ENCODE peak calls at places on chromosome 10, in four cellular contexts. X is MG63, R is IMR-90, P is SK-N-SH. A is an unnamed sample. For H3K27me3 and H3K36me3, the result is how much of the 10 kb centered on the place peaks cover.

GRCh38 chr10:71713135-71714040 is 6.2 kb downstream of the C10orf105 start:
- DNase-seq in R (peak), P (no peak), X (peak), A (peak)

GRCh38 chr10:5858811-5859210 is 30.9 kb downstream of the ANKRD16 start:
- DNase-seq in P (no peak), R (no peak), X (no peak), A (no peak)

GRCh38 chr10:36608251-36608650 is 517.1 kb upstream of the ANKRD30A start:
- DNase-seq in P (no peak), X (peak), R (peak), A (peak)

GRCh38 chr10:90960355-90960814 is 39.5 kb upstream of the ANKRD1 start:
- DNase-seq in P (no peak), R (peak), X (peak), A (peak)

GRCh38 chr10:113492181-113492580 is 60.7 kb upstream of the HABP2 start:
- DNase-seq in X (no peak), P (no peak), R (no peak), A (no peak)

GRCh38 chr10:18157909-18158308 is 17.7 kb downstream of the CACNB2 start:
- DNase-seq in X (peak), P (no peak), R (peak), A (peak)

GRCh38 chr10:95456486-95456885 is 104.7 kb downstream of the SORBS1 start:
- DNase-seq in P (no peak), X (no peak), R (no peak), A (no peak)

GRCh38 chr10:68099736-68100135 is 9.6 kb upstream of the MYPN start:
- DNase-seq in P (no peak), X (peak), R (peak), A (peak)

GRCh38 chr10:104330168-104331117 is 7.8 kb downstream of the ITPRIP start:
- DNase-seq in R (peak), P (no peak), X (peak), A (peak)

GRCh38 chr10:80154978-80155695 is 22.6 kb downstream of the PLAC9 start:
- DNase-seq in R (peak), P (no peak), X (peak), A (peak)

GRCh38 chr10:24722676-24723385 is 856 bp downstream of the ARHGAP21 start:
- DNase-seq in R (peak), X (peak), P (peak), A (peak)

GRCh38 chr10:92946491-92946890 is 98.2 kb downstream of the EXOC6 start:
- DNase-seq in X (no peak), P (no peak), R (no peak), A (no peak)

GRCh38 chr10:29681700-29682444 is 47.1 kb upstream of the SVIL start:
- DNase-seq in P (no peak), R (no peak), X (no peak), A (no peak)

GRCh38 chr10:115093776-115094361 is 704 bp downstream of the ATRNL1 start:
- DNase-seq in X (no peak), R (no peak), P (peak), A (no peak)

GRCh38 chr10:70479626-70480253 is 1.2 kb downstream of the PALD1 start:
- DNase-seq in X (peak), R (no peak), P (no peak), A (no peak)

GRCh38 chr10:70481831-70482530 is 3.4 kb downstream of the PALD1 start:
- DNase-seq in P (no peak), R (no peak), X (peak), A (no peak)

GRCh38 chr10:70480254-70480861 is 1.8 kb downstream of the PALD1 start:
- DNase-seq in X (no peak), R (no peak), P (no peak), A (no peak)

GRCh38 chr10:70479161-70479531 is 579 bp downstream of the PALD1 start:
- DNase-seq in X (peak), R (no peak), P (no peak), A (no peak)

DNA sequence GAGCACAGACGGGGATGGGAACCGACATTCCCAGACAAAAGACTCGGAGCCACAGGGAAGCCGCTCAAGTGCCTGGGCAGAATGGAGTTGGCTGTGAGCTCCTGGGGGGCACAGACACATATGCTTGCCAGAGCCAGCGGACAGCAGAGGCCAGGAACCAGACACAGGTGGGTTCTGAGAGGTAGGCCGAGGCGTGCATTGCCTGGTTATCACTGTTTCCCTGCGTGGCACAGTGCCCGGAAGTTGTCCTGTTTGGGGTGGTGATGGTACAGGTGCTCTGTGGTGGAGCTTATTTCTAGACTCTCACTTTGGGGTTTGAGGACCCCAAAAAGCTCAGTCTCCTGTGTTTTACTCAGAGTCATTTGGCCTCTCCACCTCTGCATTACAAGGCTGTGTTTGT is 2.5 kb downstream of the PALD1 start:
- DNase-seq in R (no peak), X (no peak), P (no peak), A (no peak)
- H3K4me3 ChIP-seq in R (no peak), X (no peak), P (no peak), A (no peak)

GRCh38 chr10:48237225-48237855 is 37.2 kb downstream of the FRMPD2 start:
- DNase-seq in P (no peak), R (no peak), X (no peak), A (no peak)
- H3K27me3 ChIP-seq in P (under half), R (under half), X (under half), A (under half)

DNA sequence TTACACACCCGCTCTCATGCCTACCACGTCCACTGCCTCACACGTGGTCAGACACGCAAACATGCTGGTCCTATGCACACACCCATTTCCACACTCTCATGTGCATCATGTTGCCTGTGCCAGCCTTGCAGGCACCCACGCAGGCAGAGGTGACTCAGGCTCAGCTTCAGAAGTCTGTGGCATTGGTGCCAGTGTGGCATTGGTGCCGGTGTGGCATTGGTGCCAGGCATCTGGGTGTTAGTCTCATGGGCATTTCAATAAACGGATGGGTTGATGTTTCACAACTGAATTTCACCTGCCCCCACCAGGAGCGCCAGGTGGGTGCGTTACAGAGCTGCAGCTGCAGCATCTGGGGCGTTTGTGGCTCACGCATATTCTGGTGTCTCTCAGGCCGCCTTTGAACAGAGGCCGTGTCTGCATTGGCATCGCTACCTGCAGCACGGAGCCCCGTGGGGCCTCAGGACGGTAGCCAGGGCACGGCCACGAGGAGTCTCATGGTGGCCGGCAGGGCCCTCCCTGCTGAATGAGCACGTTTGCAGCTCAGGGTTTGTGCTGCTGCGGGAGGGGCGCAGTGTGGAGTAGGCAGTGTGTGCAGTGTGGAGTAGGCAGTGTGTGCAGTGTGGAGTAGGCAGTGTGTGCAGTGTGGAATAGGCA is 24.7 kb downstream of the KNDC1 start:
- DNase-seq in R (no peak), P (no peak), X (no peak), A (no peak)
- H3K36me3 ChIP-seq in R (under half), P (under half), X (under half), A (under half)

DNA sequence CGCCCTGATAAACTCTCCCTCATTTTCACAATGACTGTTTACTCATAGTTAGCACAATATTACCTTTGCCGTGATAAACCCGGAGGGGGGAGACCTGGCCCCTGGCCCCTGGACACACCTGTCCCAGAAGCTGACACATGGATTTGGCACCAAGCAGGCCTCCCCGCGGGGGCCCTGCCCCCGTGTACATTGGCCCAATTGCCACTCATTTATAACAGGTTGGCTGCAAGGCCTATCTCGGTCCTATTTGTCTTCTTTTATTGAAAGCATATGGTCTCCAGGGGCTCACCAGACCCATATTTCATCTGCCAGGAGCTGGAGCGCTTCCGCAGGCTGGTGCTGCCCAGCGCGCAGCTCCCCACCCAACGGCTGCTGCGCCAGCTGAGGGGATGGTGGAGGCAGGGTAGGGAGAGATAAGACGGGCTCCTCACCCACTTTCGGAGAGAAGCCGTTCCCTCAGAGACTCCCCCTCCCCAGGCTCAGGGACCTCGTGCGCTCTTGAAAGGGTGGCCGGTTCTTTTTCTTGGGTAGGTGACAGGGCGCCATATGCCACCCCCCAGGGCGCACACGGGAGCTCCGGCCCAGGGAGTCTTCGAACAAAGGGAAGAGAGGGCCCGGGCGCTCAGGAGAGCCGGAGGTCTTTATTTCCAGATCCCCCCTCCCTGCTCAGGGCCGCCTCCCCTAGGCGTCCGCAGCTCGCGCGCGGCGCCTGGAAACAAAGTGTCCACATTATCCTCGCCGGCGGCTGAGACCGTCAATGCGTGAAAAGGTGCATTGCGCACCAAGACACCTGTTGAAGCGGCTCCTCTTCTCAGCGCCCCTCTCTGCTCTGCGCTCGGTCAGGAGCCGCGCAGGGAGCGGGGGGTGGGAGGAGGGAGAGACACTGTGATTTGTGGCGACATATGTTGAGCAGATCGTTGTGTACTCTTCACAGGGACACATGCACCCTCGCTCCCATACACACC is 4.3 kb upstream of the NEUROG3 start:
- DNase-seq in R (no peak), P (peak), X (no peak), A (no peak)
- H3K4me3 ChIP-seq in R (no peak), P (no peak), X (no peak), A (no peak)

GRCh38 chr10:102408081-102408727 is 10.4 kb downstream of the PSD start:
- DNase-seq in P (no peak), R (no peak), X (no peak), A (no peak)
- H3K27me3 ChIP-seq in P (under half), R (under half), X (under half), A (under half)

GRCh38 chr10:128125944-128126764 is at the start of gene MKI67:
- DNase-seq in P (peak), X (peak), R (peak), A (peak)

GRCh38 chr10:128121750-128122412 is 4.3 kb downstream of the MKI67 start:
- DNase-seq in X (no peak), R (no peak), P (no peak), A (no peak)

GRCh38 chr10:128125416-128125943 is 743 bp downstream of the MKI67 start:
- DNase-seq in R (no peak), P (peak), X (no peak), A (no peak)

GRCh38 chr10:128123853-128124252 is 2.4 kb downstream of the MKI67 start:
- DNase-seq in X (no peak), R (no peak), P (no peak), A (no peak)

DNA sequence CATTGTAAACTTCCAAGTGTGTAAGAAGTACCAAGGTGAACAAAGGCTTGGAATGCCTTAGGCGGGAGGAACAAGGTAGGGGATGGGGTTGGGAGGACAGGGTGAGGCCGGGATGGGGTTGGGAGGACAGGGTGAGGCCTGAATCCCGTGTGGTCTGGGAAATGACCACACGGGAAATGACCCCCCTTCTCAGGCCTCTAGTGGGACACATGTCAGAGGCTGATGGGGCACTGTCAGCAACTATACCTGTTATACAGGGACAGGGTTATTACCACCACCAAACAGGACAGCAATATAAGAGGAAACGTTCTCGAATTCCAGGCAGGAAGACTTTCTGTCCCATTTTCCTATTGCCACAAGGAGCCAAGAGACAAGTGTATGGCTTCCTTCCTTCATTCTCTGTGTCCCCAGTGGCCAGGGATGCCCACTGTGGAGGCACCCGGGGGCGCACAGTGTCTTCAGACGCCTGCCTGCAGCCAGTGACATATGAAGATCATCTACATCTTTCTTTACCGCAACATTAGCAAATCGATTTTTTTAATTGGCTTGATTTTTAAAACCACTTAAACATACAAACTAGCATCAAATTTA is 1.3 kb downstream of the MKI67 start:
- DNase-seq in P (peak), X (no peak), R (no peak), A (no peak)
- H3K36me3 ChIP-seq in P (under half), X (half or more), R (under half), A (under half)

GRCh38 chr10:98478430-98479222 is 31.9 kb upstream of the HPS1 start:
- DNase-seq in R (peak), X (no peak), P (no peak), A (peak)
- H3K4me3 ChIP-seq in R (no peak), X (no peak), P (no peak), A (no peak)

DNA sequence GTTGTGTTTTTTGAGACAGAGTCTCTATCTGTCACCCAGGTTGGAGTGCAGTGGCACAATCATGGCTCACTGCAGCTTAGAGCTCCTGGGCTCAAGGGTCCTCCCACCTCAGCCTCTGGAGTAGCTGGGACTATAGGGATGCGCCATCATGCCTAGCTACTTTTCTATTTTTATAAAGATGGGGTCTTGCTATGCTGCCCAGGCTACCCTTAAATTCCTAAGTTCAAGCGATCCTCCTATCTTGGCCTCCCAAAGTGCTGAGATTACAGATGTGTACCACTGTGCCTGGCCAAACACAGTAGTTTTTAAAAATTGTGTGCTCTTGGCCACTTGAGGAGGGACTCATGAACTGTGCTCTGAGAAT is 10.6 kb upstream of the TLX1 start:
- DNase-seq in R (no peak), P (no peak), X (no peak), A (no peak)
- H3K27me3 ChIP-seq in R (half or more), P (half or more), X (under half), A (half or more)

GRCh38 chr10:102597131-102597891 is 47.0 kb upstream of the TRIM8 start:
- DNase-seq in X (peak), R (no peak), P (no peak), A (no peak)
- H3K36me3 ChIP-seq in X (under half), R (under half), P (under half), A (under half)

DNA sequence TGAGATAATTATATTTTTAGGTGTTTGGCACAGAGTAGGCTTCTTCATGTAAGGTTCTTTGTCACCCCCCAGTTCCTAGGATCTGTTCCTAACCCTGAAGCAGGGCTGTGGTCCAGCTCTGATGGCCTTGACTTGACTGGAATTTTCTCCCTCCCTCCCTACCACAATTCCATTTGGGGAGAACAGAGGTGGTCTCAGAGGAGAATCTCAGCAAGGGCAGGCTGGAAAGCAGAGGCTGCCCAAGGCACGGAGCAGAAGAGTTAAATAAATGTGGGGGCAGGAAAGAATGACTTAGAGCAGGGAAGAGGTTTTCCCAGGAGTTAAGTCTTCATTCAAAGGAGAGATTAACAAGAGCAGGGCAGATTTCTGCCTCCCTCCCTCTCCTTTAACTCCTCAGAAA is 78.9 kb downstream of the ARHGAP22 start:
- DNase-seq in R (no peak), X (no peak), P (no peak), A (no peak)
- H3K4me3 ChIP-seq in R (peak), X (peak), P (no peak), A (no peak)